ENCODE peak calls at places on chromosomes 4 and X, in eight cellular contexts. S, T, B, O, E, W, V and L are unnamed samples.

GRCh38 chr4:165398570-165398969 is 19.8 kb downstream of the CPE start:
- DNase-seq in S (peak), T (no peak), B (peak), O (no peak), E (no peak), W (no peak), V (peak), L (no peak)

GRCh38 chr4:186471441-186471840 is 83.9 kb downstream of the MTNR1A start:
- DNase-seq in S (no peak), T (no peak), B (no peak), O (no peak), E (no peak), W (no peak), V (no peak), L (no peak)

GRCh38 chr4:176981074-176981473 is 188.4 kb upstream of the VEGFC start:
- DNase-seq in S (no peak), T (no peak), B (no peak), O (no peak), E (no peak), W (no peak), V (no peak), L (no peak)

GRCh38 chr4:2082118-2082517 is 23.0 kb downstream of the NAT8L start:
- DNase-seq in S (no peak), T (peak), B (no peak), O (no peak), E (no peak), W (no peak), V (no peak), L (no peak)

GRCh38 chr4:68249434-68249833 is 3.9 kb upstream of the TMPRSS11B start:
- DNase-seq in S (no peak), T (no peak), B (no peak), O (no peak), E (no peak), W (no peak), V (no peak), L (no peak)

GRCh38 chr4:169070895-169071218 is 60.8 kb upstream of the CBR4 start:
- DNase-seq in S (no peak), T (no peak), B (no peak), O (no peak), E (peak), W (no peak), V (no peak), L (no peak)

GRCh38 chrX:148804579-148804978 is 304.2 kb downstream of the AFF2 start:
- DNase-seq in S (no peak), T (no peak), B (no peak), O (no peak), E (no peak), W (no peak), V (no peak), L (no peak)

GRCh38 chr4:26909369-26909768 is 48.7 kb downstream of the STIM2 start:
- DNase-seq in S (no peak), T (no peak), B (no peak), O (no peak), E (no peak), W (no peak), V (peak), L (no peak)

GRCh38 chr4:168514249-168514852 is 17.5 kb downstream of the PALLD start:
- DNase-seq in S (no peak), T (no peak), B (no peak), O (no peak), E (no peak), W (no peak), V (peak), L (no peak)

GRCh38 chr4:88219099-88219498 is 60.7 kb upstream of the ABCG2 start:
- DNase-seq in S (peak), T (no peak), B (no peak), O (no peak), E (no peak), W (no peak), V (peak), L (peak)

GRCh38 chr4:1277667-1278335 is 11.9 kb upstream of the MAEA start:
- DNase-seq in S (no peak), T (no peak), B (no peak), O (no peak), E (no peak), W (no peak), V (no peak), L (no peak)